ENCODE peak calls at places on chromosomes 2 and 18, in six cellular contexts. K is K562, L is A549, S is SK-N-SH, V is GM23338, O is GM12878. E is an unnamed sample.

GRCh38 chr2:236237468-236238190 is 26.6 kb downstream of the ASB18 start:
- DNase-seq in K (no peak), L (no peak), S (peak), V (peak), O (no peak), E (no peak)

GRCh38 chr2:109341904-109342303 is 212.9 kb downstream of the SH3RF3 start:
- DNase-seq in K (no peak), L (no peak), S (no peak), V (no peak), O (no peak), E (no peak)

GRCh38 chr18:76821875-76822509 is 365 bp upstream of the ZNF236 start:
- DNase-seq in K (peak), L (peak), S (peak), V (peak), O (no peak), E (no peak)

GRCh38 chr2:28343184-28343942 is 49.3 kb upstream of the FOSL2 start:
- DNase-seq in K (no peak), L (no peak), S (no peak), V (no peak), O (no peak), E (no peak)

GRCh38 chr2:233087725-233088124 is 27.6 kb downstream of the INPP5D start:
- DNase-seq in K (no peak), L (no peak), S (no peak), V (no peak), O (no peak), E (no peak)

GRCh38 chr2:195898505-195898904 is 170.1 kb downstream of the DNAH7 start:
- DNase-seq in K (peak), L (no peak), S (peak), V (no peak), O (no peak), E (peak)

GRCh38 chr2:8004250-8004681 is 677.6 kb upstream of the ID2 start:
- DNase-seq in K (peak), L (peak), S (peak), V (no peak), O (no peak), E (no peak)

GRCh38 chr2:132420776-132421175 is 4.2 kb downstream of the GPR39 start:
- DNase-seq in K (no peak), L (no peak), S (no peak), V (no peak), O (no peak), E (no peak)

GRCh38 chr18:22813648-22814328 is 119.3 kb upstream of the RBBP8 start:
- DNase-seq in K (peak), L (peak), S (peak), V (peak), O (no peak), E (no peak)

GRCh38 chr2:230502593-230502992 is 86.6 kb downstream of the SP100 start:
- DNase-seq in K (no peak), L (no peak), S (no peak), V (no peak), O (no peak), E (no peak)

GRCh38 chr2:108348816-108349570 is 28.8 kb upstream of the SULT1C4 start:
- DNase-seq in K (peak), L (peak), S (no peak), V (no peak), O (no peak), E (no peak)

GRCh38 chr2:64615844-64616536 is 37.7 kb downstream of the SERTAD2 start:
- DNase-seq in K (no peak), L (no peak), S (no peak), V (no peak), O (no peak), E (no peak)

GRCh38 chr2:233075966-233076339 is 15.8 kb downstream of the INPP5D start:
- DNase-seq in K (no peak), L (no peak), S (no peak), V (peak), O (peak), E (no peak)

GRCh38 chr2:189178726-189179606 is 595 bp downstream of the COL5A2 start:
- DNase-seq in K (no peak), L (peak), S (no peak), V (peak), O (no peak), E (no peak)

GRCh38 chr2:165382362-165382761 is 87.1 kb upstream of the CSRNP3 start:
- DNase-seq in K (no peak), L (no peak), S (no peak), V (no peak), O (no peak), E (no peak)

GRCh38 chr18:40672590-40672989 is 1282.4 kb upstream of the PIK3C3 start:
- DNase-seq in K (no peak), L (no peak), S (no peak), V (peak), O (no peak), E (no peak)

GRCh38 chr2:237473474-237474453 is 13.3 kb upstream of the MLPH start:
- DNase-seq in K (no peak), L (no peak), S (no peak), V (no peak), O (no peak), E (no peak)

GRCh38 chr2:134011936-134012586 is 241.8 kb upstream of the MGAT5 start:
- DNase-seq in K (no peak), L (no peak), S (no peak), V (no peak), O (no peak), E (no peak)

GRCh38 chr2:144519934-144520717 is at the start of gene ZEB2:
- DNase-seq in K (peak), L (peak), S (peak), V (peak), O (no peak), E (peak)

GRCh38 chr2:61558160-61558559 is 20.0 kb upstream of the XPO1 start:
- DNase-seq in K (no peak), L (no peak), S (no peak), V (no peak), O (no peak), E (no peak)

GRCh38 chr2:130393318-130393910 is 37.6 kb downstream of the PTPN18 start:
- DNase-seq in K (no peak), L (no peak), S (no peak), V (no peak), O (no peak), E (no peak)

GRCh38 chr2:37898448-37898847 is 26.6 kb upstream of the RMDN2 start:
- DNase-seq in K (no peak), L (no peak), S (no peak), V (no peak), O (no peak), E (no peak)

GRCh38 chr2:88452980-88453582 is 588 bp upstream of the FOXI3 start:
- DNase-seq in K (no peak), L (no peak), S (no peak), V (peak), O (no peak), E (no peak)

GRCh38 chr18:23240609-23240930 is 105.3 kb downstream of the CABLES1 start:
- DNase-seq in K (no peak), L (no peak), S (no peak), V (no peak), O (no peak), E (no peak)

GRCh38 chr2:5777089-5777488 is 84.9 kb downstream of the SOX11 start:
- DNase-seq in K (no peak), L (no peak), S (no peak), V (no peak), O (no peak), E (no peak)

GRCh38 chr2:128345436-128346165 is 26.9 kb upstream of the HS6ST1 start:
- DNase-seq in K (no peak), L (no peak), S (no peak), V (no peak), O (no peak), E (no peak)

GRCh38 chr2:143356341-143356740 is 227.1 kb downstream of the ARHGAP15 start:
- DNase-seq in K (no peak), L (no peak), S (no peak), V (no peak), O (no peak), E (no peak)

GRCh38 chr18:25832008-25832604 is 258.3 kb downstream of the SS18 start:
- DNase-seq in K (peak), L (peak), S (peak), V (peak), O (no peak), E (peak)

GRCh38 chr2:81894451-81894990 is 1590.0 kb upstream of the LRRTM1 start:
- DNase-seq in K (no peak), L (no peak), S (no peak), V (no peak), O (no peak), E (no peak)

GRCh38 chr2:45712538-45712937 is 61.1 kb downstream of the PRKCE start:
- DNase-seq in K (no peak), L (peak), S (no peak), V (no peak), O (no peak), E (no peak)

GRCh38 chr2:213152065-213152794 is 818 bp upstream of the IKZF2 start:
- DNase-seq in K (peak), L (peak), S (peak), V (peak), O (no peak), E (peak)

GRCh38 chr2:220243571-220243970 is 616.1 kb downstream of the SLC4A3 start:
- DNase-seq in K (no peak), L (no peak), S (no peak), V (no peak), O (no peak), E (no peak)

DNA sequence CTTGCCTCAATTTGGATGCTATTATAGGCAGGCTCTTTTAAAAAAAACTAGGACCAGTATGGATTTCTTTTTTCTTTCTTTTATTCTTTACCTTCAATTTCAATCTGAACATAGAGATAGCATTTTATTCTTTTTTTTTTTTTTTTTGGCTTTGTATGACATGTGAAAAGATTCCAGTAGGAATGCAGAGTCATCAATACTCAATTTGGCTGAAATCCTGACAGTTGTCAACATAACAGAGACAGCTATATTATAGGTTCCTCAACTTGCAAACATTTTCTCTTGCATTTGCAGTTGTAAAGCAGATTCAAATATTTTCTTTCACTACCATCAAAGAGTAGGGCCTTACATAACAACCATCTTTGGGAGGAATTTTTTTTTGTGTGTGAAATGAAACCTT is 334.4 kb downstream of the LRP1B start:
- DNase-seq in K (no peak), L (no peak), S (no peak), V (no peak), O (no peak), E (no peak)
- TF ChIP-seq REST in K (no peak), L (no peak), S (no peak), V (no peak), O (no peak), E (no peak)

GRCh38 chr2:16639431-16639830 is 26.2 kb downstream of the CYRIA start:
- DNase-seq in K (no peak), L (no peak), S (no peak), V (no peak), O (no peak), E (no peak)

GRCh38 chr2:16641509-16641908 is 24.1 kb downstream of the CYRIA start:
- DNase-seq in K (no peak), L (no peak), S (no peak), V (no peak), O (no peak), E (no peak)

GRCh38 chr2:16640867-16641266 is 24.8 kb downstream of the CYRIA start:
- DNase-seq in K (no peak), L (no peak), S (no peak), V (no peak), O (no peak), E (no peak)

GRCh38 chr2:16638941-16639340 is 26.7 kb downstream of the CYRIA start:
- DNase-seq in K (no peak), L (no peak), S (no peak), V (no peak), O (no peak), E (no peak)

DNA sequence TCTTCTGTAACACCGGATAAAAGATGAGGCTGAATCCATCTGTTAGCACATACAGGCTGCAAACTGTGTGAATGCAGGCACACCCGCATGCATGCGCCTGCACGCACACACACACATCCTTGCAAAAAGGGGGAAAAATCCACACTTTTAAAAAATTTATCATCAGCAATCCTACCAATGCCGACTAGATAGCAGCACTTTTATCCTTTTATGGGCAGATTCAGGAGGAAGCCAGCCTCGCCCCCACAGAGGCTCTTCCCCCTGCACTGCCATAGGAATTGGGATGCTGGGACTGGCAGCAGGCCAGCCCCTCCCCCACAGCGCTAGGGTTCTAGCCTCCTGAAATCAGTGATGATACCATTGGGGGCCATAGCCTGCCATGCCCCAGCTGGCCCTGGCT is 25.6 kb downstream of the CYRIA start:
- DNase-seq in K (no peak), L (no peak), S (no peak), V (no peak), O (no peak), E (no peak)
- TF ChIP-seq REST in K (no peak), L (no peak), S (no peak), V (no peak), O (no peak), E (no peak)

GRCh38 chr18:79950440-79951341 is 762 bp downstream of the SLC66A2 start:
- DNase-seq in K (peak), L (no peak), S (peak), V (peak), O (no peak), E (no peak)
- TF ChIP-seq REST in K (no peak), L (no peak), S (no peak), V (no peak), O (no peak), E (no peak)

DNA sequence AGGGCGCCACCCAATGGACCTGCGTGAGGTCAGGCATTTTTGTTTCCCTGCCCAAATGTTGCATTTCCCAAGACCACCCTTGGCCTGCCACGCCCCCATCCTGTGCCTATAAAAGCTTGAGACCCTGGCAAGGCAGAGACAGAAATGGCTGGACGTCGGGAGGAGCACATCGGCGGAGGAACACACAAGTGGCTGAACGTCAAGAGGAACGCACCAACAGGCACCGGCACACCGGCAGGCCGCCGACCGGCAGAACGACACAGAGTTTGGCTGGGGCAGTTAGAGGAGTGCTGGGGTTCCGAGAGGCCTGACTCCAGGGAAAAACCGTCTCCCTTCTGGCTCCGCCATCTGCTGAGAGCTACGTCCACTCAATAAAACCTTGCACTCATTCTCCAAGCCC is 35.9 kb downstream of the DCDC2C start:
- DNase-seq in K (no peak), L (no peak), S (no peak), V (peak), O (no peak), E (no peak)
- TF ChIP-seq REST in K (no peak), L (no peak), S (no peak), V (no peak), O (no peak), E (no peak)

GRCh38 chr2:39059366-39059952 is 61.4 kb downstream of the SOS1 start:
- DNase-seq in K (peak), L (peak), S (peak), V (peak), O (no peak), E (peak)
- TF ChIP-seq REST in K (no peak), L (no peak), S (no peak), V (no peak), O (no peak), E (no peak)

GRCh38 chr2:218260742-218261423 is at the start of gene GPBAR1:
- DNase-seq in K (no peak), L (no peak), S (no peak), V (peak), O (no peak), E (no peak)

GRCh38 chr2:218262631-218263586 is 2.1 kb downstream of the GPBAR1 start:
- DNase-seq in K (no peak), L (no peak), S (no peak), V (no peak), O (no peak), E (no peak)

GRCh38 chr2:218260166-218260565 is 649 bp upstream of the GPBAR1 start:
- DNase-seq in K (no peak), L (no peak), S (no peak), V (no peak), O (no peak), E (no peak)

GRCh38 chr2:218259099-218259921 is 1.5 kb upstream of the GPBAR1 start:
- DNase-seq in K (no peak), L (no peak), S (peak), V (peak), O (no peak), E (no peak)

GRCh38 chr2:218261424-218262273 is 834 bp downstream of the GPBAR1 start:
- DNase-seq in K (no peak), L (no peak), S (no peak), V (peak), O (no peak), E (no peak)
- TF ChIP-seq REST in K (no peak), L (no peak), S (no peak), V (no peak), O (no peak), E (no peak)

GRCh38 chr2:83613178-83613577 is 845.9 kb downstream of the SUCLG1 start:
- DNase-seq in K (no peak), L (no peak), S (no peak), V (no peak), O (no peak), E (no peak)
- TF ChIP-seq REST in K (no peak), L (no peak), S (no peak), V (no peak), O (no peak), E (no peak)

GRCh38 chr2:118091140-118091478 is 2.8 kb downstream of the INSIG2 start:
- DNase-seq in K (no peak), L (no peak), S (no peak), V (no peak), O (no peak), E (no peak)

GRCh38 chr2:118086024-118086633 is 2.1 kb upstream of the INSIG2 start:
- DNase-seq in K (no peak), L (no peak), S (no peak), V (no peak), O (no peak), E (no peak)

GRCh38 chr2:118088051-118089014 is at the start of gene INSIG2:
- DNase-seq in K (peak), L (peak), S (peak), V (peak), O (peak), E (peak)

GRCh38 chr2:118090387-118091139 is 2.3 kb downstream of the INSIG2 start:
- DNase-seq in K (no peak), L (no peak), S (no peak), V (no peak), O (no peak), E (no peak)

GRCh38 chr2:118089015-118089800 is 937 bp downstream of the INSIG2 start:
- DNase-seq in K (peak), L (peak), S (peak), V (peak), O (no peak), E (no peak)
- TF ChIP-seq REST in K (no peak), L (no peak), S (no peak), V (no peak), O (no peak), E (no peak)

GRCh38 chr18:51138936-51139335 is 58.5 kb downstream of the MEX3C start:
- DNase-seq in K (no peak), L (no peak), S (no peak), V (no peak), O (no peak), E (no peak)
- TF ChIP-seq REST in K (no peak), L (no peak), S (no peak), V (no peak), O (no peak), E (no peak)

E was measured in HCT116.